ENCODE peak calls at places on chromosomes 1 and 21, in eight cellular contexts. One of them, this sample, is unnamed. For H4K20me1, the result is how much of the 10 kb centered on the place peaks cover.

GRCh38 chr1:50977575-50978143 is 7.6 kb downstream of the CDKN2C start:
- DNase-seq in MM.1S: peak
- DNase-seq in astrocyte: no peak
- DNase-seq in keratinocyte: no peak
- DNase-seq in H9: no peak
- DNase-seq in IMR-90: peak
- DNase-seq in PC-3: peak
- DNase-seq in fibroblast of lung: peak
- DNase-seq in this sample: no peak

GRCh38 chr1:181984006-181984405 is 77.5 kb downstream of the ZNF648 start:
- DNase-seq in fibroblast of lung: no peak
- DNase-seq in MM.1S: no peak
- DNase-seq in PC-3: no peak
- DNase-seq in keratinocyte: no peak
- DNase-seq in astrocyte: no peak
- DNase-seq in H9: no peak
- DNase-seq in IMR-90: no peak
- DNase-seq in this sample: no peak

GRCh38 chr1:201140941-201141260 is 13.4 kb downstream of the TMEM9 start:
- DNase-seq in fibroblast of lung: no peak
- DNase-seq in keratinocyte: no peak
- DNase-seq in PC-3: no peak
- DNase-seq in astrocyte: no peak
- DNase-seq in H9: no peak
- DNase-seq in MM.1S: no peak
- DNase-seq in IMR-90: no peak
- DNase-seq in this sample: no peak

GRCh38 chr1:24981632-24982007 is 51.5 kb upstream of the RUNX3 start:
- DNase-seq in astrocyte: no peak
- DNase-seq in PC-3: no peak
- DNase-seq in fibroblast of lung: no peak
- DNase-seq in keratinocyte: no peak
- DNase-seq in H9: no peak
- DNase-seq in IMR-90: no peak
- DNase-seq in MM.1S: no peak
- DNase-seq in this sample: peak

GRCh38 chr21:31176080-31176551 is 137.8 kb upstream of the KRTAP19-8 start:
- DNase-seq in astrocyte: no peak
- DNase-seq in IMR-90: no peak
- DNase-seq in MM.1S: no peak
- DNase-seq in H9: no peak
- DNase-seq in PC-3: no peak
- DNase-seq in keratinocyte: no peak
- DNase-seq in fibroblast of lung: no peak
- DNase-seq in this sample: no peak

GRCh38 chr1:183472488-183473285 is at the start of gene SMG7:
- DNase-seq in H9: peak
- DNase-seq in keratinocyte: no peak
- DNase-seq in astrocyte: peak
- DNase-seq in fibroblast of lung: no peak
- DNase-seq in MM.1S: peak
- DNase-seq in IMR-90: peak
- DNase-seq in PC-3: no peak
- DNase-seq in this sample: peak

GRCh38 chr1:9252999-9253398 is 18.4 kb downstream of the H6PD start:
- DNase-seq in MM.1S: no peak
- DNase-seq in fibroblast of lung: no peak
- DNase-seq in H9: no peak
- DNase-seq in keratinocyte: no peak
- DNase-seq in IMR-90: no peak
- DNase-seq in astrocyte: no peak
- DNase-seq in PC-3: no peak
- DNase-seq in this sample: no peak

GRCh38 chr1:203286161-203286984 is 18.9 kb upstream of the BTG2 start:
- DNase-seq in keratinocyte: no peak
- DNase-seq in IMR-90: no peak
- DNase-seq in astrocyte: no peak
- DNase-seq in MM.1S: peak
- DNase-seq in PC-3: no peak
- DNase-seq in fibroblast of lung: no peak
- DNase-seq in H9: no peak
- DNase-seq in this sample: no peak

GRCh38 chr1:158689110-158689509 is 2.6 kb upstream of the SPTA1 start:
- DNase-seq in keratinocyte: no peak
- DNase-seq in astrocyte: no peak
- DNase-seq in PC-3: no peak
- DNase-seq in H9: no peak
- DNase-seq in IMR-90: no peak
- DNase-seq in MM.1S: no peak
- DNase-seq in fibroblast of lung: no peak
- DNase-seq in this sample: no peak

GRCh38 chr1:116881879-116882520 is 27.7 kb upstream of the PTGFRN start:
- DNase-seq in H9: peak
- DNase-seq in keratinocyte: no peak
- DNase-seq in fibroblast of lung: peak
- DNase-seq in PC-3: peak
- DNase-seq in IMR-90: peak
- DNase-seq in astrocyte: peak
- DNase-seq in MM.1S: no peak
- DNase-seq in this sample: peak

GRCh38 chr1:84168783-84169182 is 24.7 kb downstream of the PRKACB start:
- DNase-seq in MM.1S: no peak
- DNase-seq in astrocyte: no peak
- DNase-seq in PC-3: no peak
- DNase-seq in fibroblast of lung: no peak
- DNase-seq in H9: no peak
- DNase-seq in keratinocyte: no peak
- DNase-seq in IMR-90: no peak
- DNase-seq in this sample: no peak

GRCh38 chr1:234921266-234922062 is 207.2 kb downstream of the TOMM20 start:
- DNase-seq in astrocyte: peak
- DNase-seq in H9: no peak
- DNase-seq in keratinocyte: no peak
- DNase-seq in fibroblast of lung: no peak
- DNase-seq in MM.1S: no peak
- DNase-seq in PC-3: no peak
- DNase-seq in IMR-90: peak
- DNase-seq in this sample: no peak

GRCh38 chr1:92907949-92908684 is 53.1 kb downstream of the DIPK1A start:
- DNase-seq in fibroblast of lung: no peak
- DNase-seq in PC-3: peak
- DNase-seq in H9: no peak
- DNase-seq in keratinocyte: peak
- DNase-seq in MM.1S: no peak
- DNase-seq in IMR-90: peak
- DNase-seq in astrocyte: peak
- DNase-seq in this sample: no peak

GRCh38 chr1:59705849-59706599 is 108.7 kb upstream of the HOOK1 start:
- DNase-seq in keratinocyte: no peak
- DNase-seq in H9: no peak
- DNase-seq in MM.1S: no peak
- DNase-seq in IMR-90: peak
- DNase-seq in PC-3: no peak
- DNase-seq in astrocyte: peak
- DNase-seq in fibroblast of lung: no peak
- DNase-seq in this sample: no peak

GRCh38 chr1:37890378-37891014 is 31.1 kb upstream of the MTF1 start:
- DNase-seq in H9: no peak
- DNase-seq in keratinocyte: no peak
- DNase-seq in MM.1S: no peak
- DNase-seq in PC-3: peak
- DNase-seq in fibroblast of lung: peak
- DNase-seq in astrocyte: peak
- DNase-seq in IMR-90: peak
- DNase-seq in this sample: no peak

GRCh38 chr1:198674009-198674408 is 35.2 kb downstream of the PTPRC start:
- DNase-seq in fibroblast of lung: no peak
- DNase-seq in IMR-90: no peak
- DNase-seq in H9: no peak
- DNase-seq in PC-3: no peak
- DNase-seq in astrocyte: no peak
- DNase-seq in MM.1S: no peak
- DNase-seq in keratinocyte: no peak
- DNase-seq in this sample: no peak
- H4K20me1 ChIP-seq in fibroblast of lung: under half
- H4K20me1 ChIP-seq in IMR-90: under half
- H4K20me1 ChIP-seq in H9: under half
- H4K20me1 ChIP-seq in PC-3: under half
- H4K20me1 ChIP-seq in astrocyte: under half
- H4K20me1 ChIP-seq in MM.1S: under half
- H4K20me1 ChIP-seq in keratinocyte: under half
- H4K20me1 ChIP-seq in this sample: under half

DNA sequence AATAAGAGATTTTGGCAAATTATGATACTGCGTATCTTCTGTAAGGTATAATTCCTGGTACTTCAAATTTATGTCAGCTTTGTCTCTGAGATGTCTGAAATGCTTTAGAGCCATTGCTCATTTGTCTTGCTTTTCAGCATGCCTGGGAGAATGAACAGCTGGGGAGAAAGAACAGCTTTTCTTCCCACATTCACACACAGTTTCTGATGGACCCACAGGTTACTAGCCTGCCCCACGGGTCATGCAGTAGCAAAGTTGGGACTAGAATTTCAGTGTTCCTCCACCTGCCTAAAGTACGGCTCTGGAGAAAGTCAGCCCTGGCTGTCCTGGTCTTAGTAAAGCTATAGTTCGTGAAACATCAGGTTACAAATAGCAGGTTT is 12.2 kb downstream of the GALNT2 start:
- DNase-seq in IMR-90: no peak
- DNase-seq in PC-3: no peak
- DNase-seq in MM.1S: no peak
- DNase-seq in keratinocyte: no peak
- DNase-seq in H9: no peak
- DNase-seq in astrocyte: no peak
- DNase-seq in fibroblast of lung: no peak
- DNase-seq in this sample: no peak
- H4K20me1 ChIP-seq in IMR-90: under half
- H4K20me1 ChIP-seq in PC-3: under half
- H4K20me1 ChIP-seq in MM.1S: under half
- H4K20me1 ChIP-seq in keratinocyte: under half
- H4K20me1 ChIP-seq in H9: under half
- H4K20me1 ChIP-seq in astrocyte: under half
- H4K20me1 ChIP-seq in fibroblast of lung: under half
- H4K20me1 ChIP-seq in this sample: half or more

GRCh38 chr1:18941221-18942141 is 15.0 kb downstream of the IFFO2 start:
- DNase-seq in MM.1S: no peak
- DNase-seq in astrocyte: peak
- DNase-seq in keratinocyte: no peak
- DNase-seq in IMR-90: peak
- DNase-seq in fibroblast of lung: peak
- DNase-seq in H9: peak
- DNase-seq in PC-3: peak
- DNase-seq in this sample: no peak
- H4K20me1 ChIP-seq in MM.1S: under half
- H4K20me1 ChIP-seq in astrocyte: half or more
- H4K20me1 ChIP-seq in keratinocyte: under half
- H4K20me1 ChIP-seq in IMR-90: under half
- H4K20me1 ChIP-seq in fibroblast of lung: under half
- H4K20me1 ChIP-seq in H9: under half
- H4K20me1 ChIP-seq in PC-3: under half
- H4K20me1 ChIP-seq in this sample: under half

DNA sequence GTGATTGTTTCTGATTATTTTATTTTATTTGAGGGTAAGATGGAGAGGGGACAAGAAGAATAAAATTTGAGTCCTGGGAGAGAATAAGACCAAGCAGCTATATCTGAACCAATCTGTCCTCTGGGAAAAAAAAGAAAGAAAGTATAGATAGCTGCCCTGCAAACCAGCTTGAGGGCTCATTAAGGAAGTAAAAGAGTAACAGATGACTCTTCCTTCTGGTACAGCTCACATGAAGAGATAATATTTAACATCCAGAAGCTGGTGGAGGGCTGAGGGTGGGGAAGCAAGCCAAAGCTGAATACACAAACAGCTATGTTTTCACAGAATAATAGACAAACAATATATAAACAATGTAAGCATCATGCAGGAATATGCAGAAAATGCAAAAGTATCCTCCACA is 47.0 kb upstream of the RASAL2 start:
- DNase-seq in fibroblast of lung: no peak
- DNase-seq in H9: no peak
- DNase-seq in astrocyte: no peak
- DNase-seq in keratinocyte: no peak
- DNase-seq in PC-3: no peak
- DNase-seq in IMR-90: no peak
- DNase-seq in MM.1S: no peak
- DNase-seq in this sample: no peak
- H4K20me1 ChIP-seq in fibroblast of lung: under half
- H4K20me1 ChIP-seq in H9: under half
- H4K20me1 ChIP-seq in astrocyte: under half
- H4K20me1 ChIP-seq in keratinocyte: under half
- H4K20me1 ChIP-seq in PC-3: under half
- H4K20me1 ChIP-seq in IMR-90: under half
- H4K20me1 ChIP-seq in MM.1S: under half
- H4K20me1 ChIP-seq in this sample: under half

GRCh38 chr21:14382835-14383595 is at the start of gene HSPA13:
- DNase-seq in H9: peak
- DNase-seq in keratinocyte: peak
- DNase-seq in PC-3: peak
- DNase-seq in MM.1S: peak
- DNase-seq in astrocyte: peak
- DNase-seq in IMR-90: peak
- DNase-seq in fibroblast of lung: peak
- DNase-seq in this sample: peak

GRCh38 chr21:14382486-14382834 is 486 bp downstream of the HSPA13 start:
- DNase-seq in IMR-90: peak
- DNase-seq in astrocyte: peak
- DNase-seq in keratinocyte: no peak
- DNase-seq in H9: no peak
- DNase-seq in MM.1S: no peak
- DNase-seq in PC-3: peak
- DNase-seq in fibroblast of lung: peak
- DNase-seq in this sample: peak

GRCh38 chr21:14384453-14384852 is 1.5 kb upstream of the HSPA13 start:
- DNase-seq in keratinocyte: no peak
- DNase-seq in H9: no peak
- DNase-seq in fibroblast of lung: no peak
- DNase-seq in IMR-90: no peak
- DNase-seq in astrocyte: no peak
- DNase-seq in PC-3: no peak
- DNase-seq in MM.1S: no peak
- DNase-seq in this sample: no peak

GRCh38 chr21:14383596-14384210 is 757 bp upstream of the HSPA13 start:
- DNase-seq in H9: no peak
- DNase-seq in MM.1S: peak
- DNase-seq in keratinocyte: no peak
- DNase-seq in PC-3: no peak
- DNase-seq in fibroblast of lung: peak
- DNase-seq in astrocyte: peak
- DNase-seq in IMR-90: peak
- DNase-seq in this sample: no peak

DNA sequence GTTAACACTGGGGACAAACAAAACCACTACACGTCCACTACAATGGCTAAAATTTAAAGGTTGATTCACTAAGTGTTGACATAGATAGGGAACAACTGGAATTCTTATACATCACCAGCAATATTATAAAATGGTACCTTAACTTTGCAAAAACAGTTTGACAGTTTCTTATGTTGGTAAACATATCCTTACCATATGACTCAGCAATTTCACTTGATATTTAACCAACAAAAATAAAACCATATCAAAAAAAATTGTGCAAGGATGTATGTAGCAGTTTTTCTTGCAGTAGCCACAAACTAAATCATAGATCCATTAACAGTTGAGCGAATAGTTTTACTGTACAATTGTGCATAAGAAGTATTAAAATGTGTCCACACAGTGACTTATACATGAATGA is 5.3 kb upstream of the HSPA13 start:
- DNase-seq in astrocyte: no peak
- DNase-seq in PC-3: no peak
- DNase-seq in fibroblast of lung: no peak
- DNase-seq in IMR-90: no peak
- DNase-seq in H9: no peak
- DNase-seq in MM.1S: no peak
- DNase-seq in keratinocyte: no peak
- DNase-seq in this sample: no peak
- H4K20me1 ChIP-seq in astrocyte: under half
- H4K20me1 ChIP-seq in PC-3: under half
- H4K20me1 ChIP-seq in fibroblast of lung: under half
- H4K20me1 ChIP-seq in IMR-90: under half
- H4K20me1 ChIP-seq in H9: under half
- H4K20me1 ChIP-seq in MM.1S: under half
- H4K20me1 ChIP-seq in keratinocyte: under half
- H4K20me1 ChIP-seq in this sample: under half